ENCODE peak calls at places on chromosomes 2 and 18, in seven cellular contexts. G is activated T-helper 1 cell treated with anti-CD3 and anti-CD28 coated beads, Interleukin-2, amount 50 U/mL, for 16 hours; M is lung microvascular endothelial cell; I is activated gamma-delta T cell treated with Interleukin-2 at 50 U/mL for 16 hours; J is CMK; Y is mesenchymal stem cell; C is NCI-H1092 treated with DMSO at 0.1 percent for 48 hours. Z is an unnamed sample.

GRCh38 chr2:241853651-241854341 is 4.9 kb downstream of the PDCD1 start:
- DNase-seq in M (no peak), Y (peak; percentile 38), C (no peak), G (no peak), J (no peak), I (peak; percentile 44), Z (no peak)

GRCh38 chr18:13216092-13216582 is 2.4 kb upstream of the LDLRAD4 start:
- DNase-seq in J (no peak), I (peak; percentile 25), Y (peak; percentile 18), C (peak; percentile 37), M (peak; percentile 76), G (peak; percentile 30), Z (peak; percentile 30)

GRCh38 chr2:227780981-227781630 is 32.5 kb upstream of the CCL20 start:
- DNase-seq in J (no peak), Y (no peak), I (no peak), M (peak; percentile 48), C (no peak), G (no peak), Z (no peak)

GRCh38 chr2:151409601-151410484 is at the start of gene RIF1:
- DNase-seq in C (peak; percentile 92), Y (peak; percentile 94), J (peak; percentile 54), M (peak; percentile 94), G (peak; percentile 63), I (peak; percentile 64), Z (peak; percentile 58)

GRCh38 chr18:22560797-22561196 is 143.1 kb upstream of the CTAGE1 start:
- DNase-seq in G (no peak), C (no peak), J (no peak), I (no peak), Y (no peak), M (no peak), Z (no peak)

GRCh38 chr18:3150274-3150673 is 69.5 kb downstream of the MYOM1 start:
- DNase-seq in J (no peak), Y (no peak), C (no peak), G (no peak), M (no peak), I (no peak), Z (no peak)

GRCh38 chr2:238845583-238846480 is 2.1 kb upstream of the TWIST2 start:
- DNase-seq in G (no peak), J (no peak), M (no peak), I (no peak), C (no peak), Y (peak; percentile 20), Z (no peak)

GRCh38 chr2:46690825-46691224 is 211.5 kb downstream of the TMEM247 start:
- DNase-seq in Y (peak; percentile 96), G (no peak), I (no peak), J (no peak), M (peak; percentile 94), C (no peak), Z (no peak)

GRCh38 chr2:213151437-213152064 is at the start of gene IKZF2:
- DNase-seq in C (peak; percentile 77), G (peak; percentile 29), I (peak; percentile 71), Y (peak; percentile 88), J (peak; percentile 77), M (peak; percentile 96), Z (peak; percentile 45)

GRCh38 chr2:188291617-188292445 is at the start of gene GULP1:
- DNase-seq in G (no peak), M (peak; percentile 82), J (peak; percentile 14), C (peak; percentile 33), I (no peak), Y (peak; percentile 85), Z (no peak)

GRCh38 chr2:240465268-240465764 is 29.9 kb downstream of the GPC1 start:
- DNase-seq in Y (no peak), G (no peak), C (no peak), J (no peak), M (no peak), I (peak; percentile 3), Z (no peak)

GRCh38 chr2:74181739-74182138 is 3.1 kb upstream of the MOB1A start:
- DNase-seq in I (no peak), Y (no peak), C (no peak), M (no peak), G (no peak), J (peak; percentile 89), Z (no peak)

GRCh38 chr18:60892441-60892840 is 440.8 kb upstream of the CDH20 start:
- DNase-seq in I (no peak), G (no peak), Y (no peak), C (no peak), J (no peak), M (peak; percentile 35), Z (no peak)